ENCODE peak calls at places on chromosomes 7 and 10, in four cellular contexts. R, Y, Z and F are unnamed samples.

GRCh38 chr7:151900591-151901312 is 23.8 kb upstream of the PRKAG2 start:
- DNase-seq in R (no peak), Y (no peak), Z (no peak), F (no peak)

GRCh38 chr7:149686001-149686400 is 87.4 kb downstream of the ZNF467 start:
- DNase-seq in R (peak), Y (no peak), Z (no peak), F (no peak)

GRCh38 chr7:158139499-158139898 is 448.1 kb downstream of the PTPRN2 start:
- DNase-seq in R (no peak), Y (no peak), Z (no peak), F (no peak)

GRCh38 chr7:2198206-2198605 is 34.5 kb downstream of the MAD1L1 start:
- DNase-seq in R (no peak), Y (no peak), Z (no peak), F (no peak)

GRCh38 chr7:80725181-80725611 is 86.8 kb downstream of the CD36 start:
- DNase-seq in R (no peak), Y (no peak), Z (no peak), F (no peak)

GRCh38 chr10:123666318-123667291 is at the start of gene GPR26:
- DNase-seq in R (no peak), Y (no peak), Z (no peak), F (no peak)

GRCh38 chr10:13470270-13470669 is 58.5 kb downstream of the BEND7 start:
- DNase-seq in R (no peak), Y (no peak), Z (no peak), F (no peak)

GRCh38 chr7:157634401-157635147 is 297.8 kb downstream of the DNAJB6 start:
- DNase-seq in R (no peak), Y (no peak), Z (no peak), F (no peak)

GRCh38 chr7:107201795-107202450 is 33.1 kb downstream of the HBP1 start:
- DNase-seq in R (peak), Y (no peak), Z (no peak), F (peak)

GRCh38 chr7:727806-728460 is 852 bp upstream of the PRKAR1B start:
- DNase-seq in R (no peak), Y (no peak), Z (no peak), F (no peak)

GRCh38 chr7:81603-82342 is 110.6 kb upstream of the FAM20C start:
- DNase-seq in R (no peak), Y (no peak), Z (no peak), F (no peak)

GRCh38 chr10:102399217-102400021 is 3.9 kb downstream of the NFKB2 start:
- DNase-seq in R (peak), Y (no peak), Z (peak), F (peak)

GRCh38 chr7:12256025-12256570 is 45.0 kb downstream of the TMEM106B start:
- DNase-seq in R (peak), Y (no peak), Z (no peak), F (no peak)

GRCh38 chr10:29239569-29240472 is 49.0 kb upstream of the LYZL1 start:
- DNase-seq in R (peak), Y (no peak), Z (no peak), F (peak)

GRCh38 chr7:47991741-47992311 is 12.4 kb upstream of the HUS1 start:
- DNase-seq in R (peak), Y (no peak), Z (peak), F (peak)

GRCh38 chr10:12198156-12198555 is 2.2 kb downstream of the CDC123 start:
- DNase-seq in R (no peak), Y (no peak), Z (no peak), F (no peak)